ENCODE peak calls at places on chromosomes 2 and 18, in six cellular contexts. B is activated naive CD8-positive, alpha-beta T cell treated with anti-CD3 and anti-CD28 coated beads, Interleukin-2, amount 50 U/mL, for 16 hours; S is breast epithelium; J is NCI-H1417; T is stimulated activated CD4-positive, alpha-beta T cell treated with anti-CD3 and anti-CD28 coated beads, Interleukin-4, amount 100 ng/mL, for 24 hours; A is dermis blood vessel endothelial cell. P is an unnamed sample.

GRCh38 chr2:1742680-1743395 is 1.5 kb downstream of the PXDN start:
- DNase-seq in B (no peak), A (peak; percentile 94), J (no peak), T (no peak), S (peak; percentile 81), P (peak; percentile 26)

GRCh38 chr2:109395487-109396337 is 218.1 kb downstream of the SEPTIN10 start:
- DNase-seq in S (no peak), A (no peak), J (peak; percentile 9), B (no peak), T (no peak), P (no peak)

GRCh38 chr2:156325671-156326385 is 6.7 kb downstream of the NR4A2 start:
- DNase-seq in J (no peak), A (no peak), S (no peak), B (no peak), T (no peak), P (no peak)

GRCh38 chr2:177551989-177552413 is 159.4 kb downstream of the AGPS start:
- DNase-seq in S (peak; percentile 28), B (no peak), J (no peak), T (no peak), A (peak; percentile 37), P (peak; percentile 61)

GRCh38 chr2:241049739-241050623 is 51.6 kb downstream of the SNED1 start:
- DNase-seq in S (peak; percentile 14), A (peak; percentile 19), J (no peak), B (no peak), T (no peak), P (no peak)

GRCh38 chr18:72697706-72698105 is 153.6 kb upstream of the CBLN2 start:
- DNase-seq in S (no peak), J (no peak), B (no peak), A (no peak), T (no peak), P (no peak)

GRCh38 chr2:130823171-130823885 is 13.4 kb upstream of the ARHGEF4 start:
- DNase-seq in A (no peak), S (no peak), T (no peak), J (no peak), B (no peak), P (no peak)

GRCh38 chr2:73406996-73407395 is 21.4 kb downstream of the ALMS1 start:
- DNase-seq in A (no peak), S (no peak), J (no peak), B (no peak), T (no peak), P (no peak)

GRCh38 chr2:24871852-24872323 is 48.1 kb downstream of the ADCY3 start:
- DNase-seq in J (no peak), A (peak; percentile 32), S (no peak), T (no peak), B (no peak), P (peak; percentile 43)

GRCh38 chr2:201674794-201675193 is 23.6 kb downstream of the MPP4 start:
- DNase-seq in A (no peak), S (no peak), B (no peak), J (no peak), T (no peak), P (no peak)

GRCh38 chr2:241635756-241636155 is 1.2 kb downstream of the THAP4 start:
- DNase-seq in S (no peak), J (no peak), A (no peak), T (no peak), B (no peak), P (no peak)

GRCh38 chr2:71618327-71619113 is 165.2 kb downstream of the DYSF start:
- DNase-seq in J (no peak), S (peak; percentile 6), A (no peak), T (no peak), B (no peak), P (no peak)

GRCh38 chr18:76846217-76846616 is 23.9 kb downstream of the ZNF236 start:
- DNase-seq in T (no peak), B (no peak), S (no peak), J (no peak), A (no peak), P (no peak)

GRCh38 chr2:50720695-50721314 is 311.1 kb downstream of the NRXN1 start:
- DNase-seq in S (no peak), A (no peak), B (no peak), J (peak; percentile 86), T (no peak), P (peak; percentile 47)

GRCh38 chr18:8140841-8141501 is 468.3 kb upstream of the RAB12 start:
- DNase-seq in B (no peak), S (no peak), T (no peak), A (peak; percentile 34), J (no peak), P (no peak)

P was measured in pons.